ENCODE peak calls at places on chromosomes 16 and 17, in seven cellular contexts. O is brain microvascular endothelial cell, I is mesendoderm, P is fibroblast of lung, F is mammary epithelial cell, Y is iPS DF 6.9, V is breast epithelium. E is an unnamed sample.

GRCh38 chr17:81165246-81166032 is at the start of gene PVALEF:
- DNase-seq in O (no peak), I (peak; percentile 22), P (no peak), F (no peak), Y (no peak), V (no peak), E (no peak)

GRCh38 chr16:20740007-20740883 is 1.4 kb downstream of the THUMPD1 start:
- DNase-seq in O (peak; percentile 3), I (peak; percentile 7), P (peak; percentile 2), F (peak; percentile 42), Y (no peak), V (no peak), E (no peak)

GRCh38 chr16:50522324-50522723 is 25.9 kb upstream of the NKD1 start:
- DNase-seq in O (no peak), I (no peak), P (no peak), F (no peak), Y (no peak), V (no peak), E (no peak)

GRCh38 chr17:29929006-29929543 is 953 bp downstream of the SSH2 start:
- DNase-seq in O (peak; percentile 7), I (peak; percentile 69), P (peak; percentile 45), F (peak; percentile 52), Y (no peak), V (no peak), E (no peak)

GRCh38 chr16:10122546-10122945 is 59.7 kb downstream of the GRIN2A start:
- DNase-seq in O (no peak), I (peak; percentile 23), P (peak; percentile 42), F (no peak), Y (no peak), V (no peak), E (no peak)

GRCh38 chr16:30472328-30472942 is at the start of gene ITGAL:
- DNase-seq in O (no peak), I (peak; percentile 6), P (no peak), F (no peak), Y (no peak), V (peak; percentile 24), E (no peak)

GRCh38 chr16:63938661-63939060 is 1183.2 kb downstream of the CDH11 start:
- DNase-seq in O (peak; percentile 50), I (no peak), P (peak; percentile 18), F (peak; percentile 47), Y (no peak), V (no peak), E (no peak)

GRCh38 chr17:7969434-7969833 is 33.0 kb upstream of the GUCY2D start:
- DNase-seq in O (no peak), I (no peak), P (no peak), F (no peak), Y (no peak), V (no peak), E (no peak)

GRCh38 chr17:44389723-44390202 is 314 bp upstream of the ITGA2B start:
- DNase-seq in O (no peak), I (no peak), P (no peak), F (no peak), Y (no peak), V (no peak), E (no peak)

GRCh38 chr17:34537445-34537844 is 41.9 kb upstream of the TMEM132E start:
- DNase-seq in O (no peak), I (no peak), P (no peak), F (no peak), Y (no peak), V (no peak), E (no peak)

GRCh38 chr17:31329221-31329620 is 7.8 kb upstream of the EVI2A start:
- DNase-seq in O (no peak), I (no peak), P (no peak), F (peak; percentile 40), Y (no peak), V (no peak), E (no peak)

GRCh38 chr17:78974635-78975591 is 4.8 kb downstream of the LGALS3BP start:
- DNase-seq in O (peak; percentile 68), I (peak; percentile 57), P (peak; percentile 75), F (peak; percentile 53), Y (no peak), V (peak; percentile 71), E (no peak)

GRCh38 chr16:22070361-22071351 is 21.7 kb upstream of the VWA3A start:
- DNase-seq in O (no peak), I (no peak), P (peak; percentile 58), F (peak; percentile 58), Y (no peak), V (no peak), E (no peak)

GRCh38 chr16:10103096-10103495 is 79.1 kb downstream of the GRIN2A start:
- DNase-seq in O (no peak), I (no peak), P (peak; percentile 75), F (peak; percentile 37), Y (no peak), V (no peak), E (no peak)

GRCh38 chr17:17088511-17089205 is 46.4 kb downstream of the MPRIP start:
- DNase-seq in O (no peak), I (no peak), P (no peak), F (no peak), Y (no peak), V (no peak), E (no peak)

GRCh38 chr17:17089206-17089550 is 46.9 kb downstream of the MPRIP start:
- DNase-seq in O (no peak), I (no peak), P (no peak), F (no peak), Y (no peak), V (no peak), E (no peak)

GRCh38 chr17:17087424-17088103 is 45.3 kb downstream of the MPRIP start:
- DNase-seq in O (no peak), I (peak; percentile 29), P (no peak), F (no peak), Y (no peak), V (no peak), E (no peak)

GRCh38 chr17:17086585-17086984 is 44.3 kb downstream of the MPRIP start:
- DNase-seq in O (no peak), I (no peak), P (no peak), F (no peak), Y (no peak), V (no peak), E (no peak)

DNA sequence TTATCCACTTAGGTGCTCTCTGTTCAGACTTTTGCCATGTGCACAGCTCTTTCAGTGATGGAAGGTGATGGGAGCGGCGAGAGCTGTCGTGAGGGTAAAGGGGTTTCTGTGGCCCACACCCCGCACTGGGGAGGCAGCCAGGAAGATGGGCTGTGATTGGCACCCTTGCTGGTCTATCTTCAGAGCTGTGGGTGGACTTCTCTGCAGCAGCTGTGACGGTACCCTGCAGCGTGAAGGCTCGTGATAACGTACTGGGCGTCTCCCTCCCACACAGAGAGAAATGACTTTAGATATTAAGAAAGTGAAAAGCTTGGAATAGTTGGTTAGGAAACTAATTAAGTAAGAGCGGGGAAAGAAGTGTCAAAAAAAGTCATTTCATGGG is 45.8 kb downstream of the MPRIP start:
- DNase-seq in O (no peak), I (no peak), P (no peak), F (no peak), Y (no peak), V (no peak), E (no peak)
- H3K27ac ChIP-seq in O (no peak overlapping the region), I (no peak overlapping the region), P (no peak overlapping the region), F (no peak overlapping the region), Y (no peak overlapping the region), V (peak overlapping the region; percentile 48), E (peak overlapping the region; percentile 53)

GRCh38 chr17:42155614-42156045 is 841 bp upstream of the RAB5C start:
- DNase-seq in O (no peak), I (peak; percentile 84), P (no peak), F (no peak), Y (no peak), V (no peak), E (no peak)

GRCh38 chr17:42163696-42164407 is 9.1 kb upstream of the RAB5C start:
- DNase-seq in O (no peak), I (no peak), P (no peak), F (no peak), Y (no peak), V (no peak), E (no peak)

GRCh38 chr17:42154514-42154883 is 290 bp downstream of the RAB5C start:
- DNase-seq in O (no peak), I (no peak), P (no peak), F (no peak), Y (no peak), V (no peak), E (no peak)

GRCh38 chr17:42163113-42163512 is 8.3 kb upstream of the RAB5C start:
- DNase-seq in O (no peak), I (peak; percentile 56), P (no peak), F (no peak), Y (no peak), V (no peak), E (no peak)

GRCh38 chr17:42159796-42160551 is 5.2 kb upstream of the RAB5C start:
- DNase-seq in O (no peak), I (no peak), P (no peak), F (no peak), Y (no peak), V (no peak), E (no peak)
- H3K27ac ChIP-seq in O (no peak overlapping the region), I (no peak overlapping the region), P (no peak overlapping the region), F (no peak overlapping the region), Y (no peak overlapping the region), V (no peak overlapping the region), E (no peak overlapping the region)

DNA sequence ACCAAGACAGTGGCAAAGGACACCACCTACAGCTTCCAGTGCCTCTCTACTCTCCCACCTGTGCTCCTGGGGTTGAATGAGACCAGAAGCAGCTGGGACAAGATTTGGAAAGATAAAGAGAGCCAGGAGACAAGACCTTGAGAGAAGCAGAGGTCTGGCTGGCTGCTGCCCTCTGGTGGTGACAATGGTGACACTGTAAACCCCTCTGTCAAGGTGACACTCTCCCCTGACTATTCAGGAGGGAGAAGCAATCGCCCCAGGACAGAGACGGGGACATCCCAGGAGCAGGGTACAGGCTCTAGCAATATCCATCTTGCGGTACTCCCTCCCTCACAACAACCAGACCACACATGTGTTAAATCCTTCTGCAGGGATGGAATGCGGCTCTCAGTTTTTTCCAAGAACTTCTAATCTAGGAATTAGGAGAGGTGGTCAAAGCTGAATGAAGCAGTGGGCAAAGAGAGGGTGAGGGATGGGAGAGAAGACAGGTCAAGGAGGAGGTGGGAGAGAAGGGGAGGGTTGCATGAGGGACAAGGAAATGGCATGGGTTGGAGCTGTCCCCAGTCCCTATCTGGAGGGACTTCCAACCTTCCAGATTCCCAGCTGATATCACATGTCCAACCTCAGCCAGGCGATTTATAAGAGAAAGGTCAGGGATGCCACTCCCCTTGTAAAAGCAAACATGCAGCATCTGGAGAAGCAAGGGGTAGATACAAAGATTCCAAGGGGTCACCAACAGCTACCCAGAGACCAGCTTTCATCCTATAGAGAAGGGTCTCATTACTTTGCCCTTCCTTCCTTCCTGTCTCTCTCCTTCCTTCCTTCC is 2.9 kb downstream of the PHOSPHO1 start:
- DNase-seq in O (peak; percentile 37), I (peak; percentile 89), P (peak; percentile 42), F (peak; percentile 48), Y (no peak), V (peak; percentile 46), E (peak; percentile 19)
- H3K27ac ChIP-seq in O (no peak overlapping the region), I (no peak overlapping the region), P (no peak overlapping the region), F (no peak overlapping the region), Y (no peak overlapping the region), V (no peak overlapping the region), E (no peak overlapping the region)

DNA sequence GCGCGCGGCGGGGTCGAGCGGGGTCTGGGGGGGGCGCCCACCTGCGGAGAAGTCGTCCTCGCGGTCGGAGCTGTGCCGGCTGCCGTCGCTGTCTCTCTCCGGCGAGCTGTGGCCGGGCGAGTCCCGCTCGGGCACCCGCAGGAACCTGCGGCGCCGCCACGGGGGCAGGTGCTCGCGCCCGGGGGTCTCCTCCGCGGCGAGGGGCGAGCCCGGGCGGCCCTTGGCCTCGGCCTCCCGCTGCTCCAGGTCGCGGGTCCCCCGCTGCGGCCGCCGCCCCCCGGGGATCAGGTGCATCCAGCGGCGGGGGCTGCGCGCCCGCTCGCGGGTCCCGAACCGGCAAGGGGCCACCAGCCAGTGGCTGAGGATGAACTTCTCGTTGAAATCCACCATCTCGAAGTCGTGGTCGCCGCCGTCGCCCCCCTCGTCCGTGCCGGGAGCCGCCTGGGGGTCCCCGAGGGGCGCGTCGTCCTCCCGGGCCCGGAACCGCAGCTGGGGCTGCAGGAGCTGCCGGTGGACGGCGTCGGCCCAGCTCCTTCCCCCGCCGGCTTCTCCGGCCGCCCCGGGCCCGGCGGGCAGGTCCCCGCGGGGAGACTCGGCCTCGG is 41.4 kb upstream of the BHLHA9 start:
- DNase-seq in O (no peak), I (no peak), P (no peak), F (no peak), Y (no peak), V (no peak), E (no peak)
- H3K27ac ChIP-seq in O (no peak overlapping the region), I (no peak overlapping the region), P (no peak overlapping the region), F (no peak overlapping the region), Y (no peak overlapping the region), V (no peak overlapping the region), E (no peak overlapping the region)